ENCODE peak calls at places on chromosomes 1 and 21, in six cellular contexts. One of them, this sample, is unnamed.

GRCh38 chr1:100358210-100358609 is 5.9 kb downstream of the CDC14A start:
- DNase-seq in WTC11: no peak
- DNase-seq in cardiac muscle cell: peak; percentile 31
- DNase-seq in fibroblast of lung: no peak
- DNase-seq in epithelial cell of esophagus: no peak
- DNase-seq in AG09319: no peak
- DNase-seq in this sample: no peak

GRCh38 chr1:240455228-240455821 is 156.6 kb downstream of the GREM2 start:
- DNase-seq in WTC11: no peak
- DNase-seq in cardiac muscle cell: peak; percentile 17
- DNase-seq in fibroblast of lung: no peak
- DNase-seq in epithelial cell of esophagus: peak; percentile 18
- DNase-seq in AG09319: no peak
- DNase-seq in this sample: no peak

GRCh38 chr1:67162954-67163353 is 3.3 kb upstream of the IL23R start:
- DNase-seq in WTC11: no peak
- DNase-seq in cardiac muscle cell: peak; percentile 5
- DNase-seq in fibroblast of lung: peak; percentile 75
- DNase-seq in epithelial cell of esophagus: peak; percentile 98
- DNase-seq in AG09319: no peak
- DNase-seq in this sample: no peak

GRCh38 chr1:7549277-7549676 is 221.8 kb upstream of the VAMP3 start:
- DNase-seq in WTC11: no peak
- DNase-seq in cardiac muscle cell: peak; percentile 69
- DNase-seq in fibroblast of lung: peak; percentile 89
- DNase-seq in epithelial cell of esophagus: peak; percentile 87
- DNase-seq in AG09319: peak; percentile 23
- DNase-seq in this sample: peak; percentile 79

GRCh38 chr1:20439282-20439681 is 46.7 kb downstream of the CAMK2N1 start:
- DNase-seq in WTC11: peak; percentile 28
- DNase-seq in cardiac muscle cell: peak; percentile 54
- DNase-seq in fibroblast of lung: peak; percentile 41
- DNase-seq in epithelial cell of esophagus: peak; percentile 49
- DNase-seq in AG09319: no peak
- DNase-seq in this sample: no peak

GRCh38 chr1:223137402-223138100 is 5.5 kb downstream of the TLR5 start:
- DNase-seq in WTC11: no peak
- DNase-seq in cardiac muscle cell: peak; percentile 90
- DNase-seq in fibroblast of lung: peak; percentile 46
- DNase-seq in epithelial cell of esophagus: peak; percentile 84
- DNase-seq in AG09319: no peak
- DNase-seq in this sample: peak; percentile 80

GRCh38 chr1:30936541-30937171 is 28.1 kb upstream of the SDC3 start:
- DNase-seq in WTC11: no peak
- DNase-seq in cardiac muscle cell: no peak
- DNase-seq in fibroblast of lung: no peak
- DNase-seq in epithelial cell of esophagus: peak; percentile 34
- DNase-seq in AG09319: no peak
- DNase-seq in this sample: no peak

GRCh38 chr1:178220094-178220493 is 126.2 kb downstream of the RASAL2 start:
- DNase-seq in WTC11: no peak
- DNase-seq in cardiac muscle cell: peak; percentile 41
- DNase-seq in fibroblast of lung: peak; percentile 22
- DNase-seq in epithelial cell of esophagus: peak; percentile 85
- DNase-seq in AG09319: no peak
- DNase-seq in this sample: no peak

GRCh38 chr1:201184734-201185453 is 5.7 kb upstream of the IGFN1 start:
- DNase-seq in WTC11: peak; percentile 46
- DNase-seq in cardiac muscle cell: peak; percentile 83
- DNase-seq in fibroblast of lung: peak; percentile 84
- DNase-seq in epithelial cell of esophagus: peak; percentile 82
- DNase-seq in AG09319: peak; percentile 53
- DNase-seq in this sample: peak; percentile 63

GRCh38 chr21:39472211-39472610 is 20.4 kb downstream of the SH3BGR start:
- DNase-seq in WTC11: no peak
- DNase-seq in cardiac muscle cell: no peak
- DNase-seq in fibroblast of lung: no peak
- DNase-seq in epithelial cell of esophagus: no peak
- DNase-seq in AG09319: no peak
- DNase-seq in this sample: no peak

GRCh38 chr1:85894651-85895050 is 186.4 kb upstream of the ZNHIT6 start:
- DNase-seq in WTC11: peak; percentile 45
- DNase-seq in cardiac muscle cell: peak; percentile 64
- DNase-seq in fibroblast of lung: peak; percentile 32
- DNase-seq in epithelial cell of esophagus: peak; percentile 34
- DNase-seq in AG09319: peak; percentile 2
- DNase-seq in this sample: no peak

GRCh38 chr1:45846931-45847330 is 43.5 kb downstream of the MAST2 start:
- DNase-seq in WTC11: no peak
- DNase-seq in cardiac muscle cell: peak; percentile 56
- DNase-seq in fibroblast of lung: peak; percentile 74
- DNase-seq in epithelial cell of esophagus: no peak
- DNase-seq in AG09319: peak; percentile 56
- DNase-seq in this sample: no peak

GRCh38 chr1:9249534-9250335 is 15.2 kb downstream of the H6PD start:
- DNase-seq in WTC11: peak; percentile 80
- DNase-seq in cardiac muscle cell: peak; percentile 74
- DNase-seq in fibroblast of lung: no peak
- DNase-seq in epithelial cell of esophagus: peak; percentile 56
- DNase-seq in AG09319: no peak
- DNase-seq in this sample: no peak

GRCh38 chr21:31173881-31174555 is 135.7 kb upstream of the KRTAP19-8 start:
- DNase-seq in WTC11: no peak
- DNase-seq in cardiac muscle cell: peak; percentile 49
- DNase-seq in fibroblast of lung: no peak
- DNase-seq in epithelial cell of esophagus: no peak
- DNase-seq in AG09319: no peak
- DNase-seq in this sample: no peak

GRCh38 chr21:38662224-38662568 is 143.5 kb upstream of the ETS2 start:
- DNase-seq in WTC11: no peak
- DNase-seq in cardiac muscle cell: no peak
- DNase-seq in fibroblast of lung: no peak
- DNase-seq in epithelial cell of esophagus: no peak
- DNase-seq in AG09319: no peak
- DNase-seq in this sample: no peak

GRCh38 chr1:32754282-32755097 is 51.9 kb upstream of the SYNC start:
- DNase-seq in WTC11: peak; percentile 82
- DNase-seq in cardiac muscle cell: no peak
- DNase-seq in fibroblast of lung: peak; percentile 60
- DNase-seq in epithelial cell of esophagus: peak; percentile 61
- DNase-seq in AG09319: no peak
- DNase-seq in this sample: no peak

GRCh38 chr1:8218351-8219092 is 99.4 kb upstream of the SLC45A1 start:
- DNase-seq in WTC11: no peak
- DNase-seq in cardiac muscle cell: peak; percentile 61
- DNase-seq in fibroblast of lung: peak; percentile 75
- DNase-seq in epithelial cell of esophagus: peak; percentile 56
- DNase-seq in AG09319: no peak
- DNase-seq in this sample: no peak

GRCh38 chr1:64848812-64849211 is 103.9 kb downstream of the RAVER2 start:
- DNase-seq in WTC11: no peak
- DNase-seq in cardiac muscle cell: no peak
- DNase-seq in fibroblast of lung: no peak
- DNase-seq in epithelial cell of esophagus: no peak
- DNase-seq in AG09319: no peak
- DNase-seq in this sample: no peak

GRCh38 chr1:36089393-36090121 is 865 bp downstream of the ADPRS start:
- DNase-seq in WTC11: peak; percentile 27
- DNase-seq in cardiac muscle cell: peak; percentile 69
- DNase-seq in fibroblast of lung: peak; percentile 71
- DNase-seq in epithelial cell of esophagus: peak; percentile 34
- DNase-seq in AG09319: no peak
- DNase-seq in this sample: no peak

GRCh38 chr1:24121406-24121805 is 9.5 kb upstream of the MYOM3 start:
- DNase-seq in WTC11: no peak
- DNase-seq in cardiac muscle cell: no peak
- DNase-seq in fibroblast of lung: no peak
- DNase-seq in epithelial cell of esophagus: no peak
- DNase-seq in AG09319: no peak
- DNase-seq in this sample: no peak

GRCh38 chr1:226960256-226960655 is 20.2 kb downstream of the COQ8A start:
- DNase-seq in WTC11: no peak
- DNase-seq in cardiac muscle cell: no peak
- DNase-seq in fibroblast of lung: no peak
- DNase-seq in epithelial cell of esophagus: no peak
- DNase-seq in AG09319: no peak
- DNase-seq in this sample: no peak

GRCh38 chr1:229059671-229060079 is 211.2 kb upstream of the RAB4A start:
- DNase-seq in WTC11: no peak
- DNase-seq in cardiac muscle cell: peak; percentile 87
- DNase-seq in fibroblast of lung: peak; percentile 32
- DNase-seq in epithelial cell of esophagus: no peak
- DNase-seq in AG09319: no peak
- DNase-seq in this sample: no peak

GRCh38 chr1:200512191-200512590 is 102.4 kb upstream of the ZNF281 start:
- DNase-seq in WTC11: no peak
- DNase-seq in cardiac muscle cell: peak; percentile 59
- DNase-seq in fibroblast of lung: peak; percentile 93
- DNase-seq in epithelial cell of esophagus: peak; percentile 75
- DNase-seq in AG09319: no peak
- DNase-seq in this sample: peak; percentile 39

GRCh38 chr1:228830954-228831481 is 95.7 kb downstream of the RHOU start:
- DNase-seq in WTC11: no peak
- DNase-seq in cardiac muscle cell: peak; percentile 64
- DNase-seq in fibroblast of lung: peak; percentile 83
- DNase-seq in epithelial cell of esophagus: peak; percentile 61
- DNase-seq in AG09319: no peak
- DNase-seq in this sample: peak; percentile 72

GRCh38 chr1:186302378-186302920 is 72.6 kb downstream of the TPR start:
- DNase-seq in WTC11: no peak
- DNase-seq in cardiac muscle cell: no peak
- DNase-seq in fibroblast of lung: no peak
- DNase-seq in epithelial cell of esophagus: peak; percentile 7
- DNase-seq in AG09319: no peak
- DNase-seq in this sample: no peak

GRCh38 chr1:101741910-101742309 is 254.8 kb downstream of the OLFM3 start:
- DNase-seq in WTC11: no peak
- DNase-seq in cardiac muscle cell: no peak
- DNase-seq in fibroblast of lung: no peak
- DNase-seq in epithelial cell of esophagus: peak; percentile 28
- DNase-seq in AG09319: no peak
- DNase-seq in this sample: no peak

GRCh38 chr1:58713841-58714240 is 14.0 kb upstream of the MYSM1 start:
- DNase-seq in WTC11: no peak
- DNase-seq in cardiac muscle cell: no peak
- DNase-seq in fibroblast of lung: no peak
- DNase-seq in epithelial cell of esophagus: no peak
- DNase-seq in AG09319: no peak
- DNase-seq in this sample: no peak
- TF ChIP-seq CTCF in WTC11: no peak
- TF ChIP-seq CTCF in cardiac muscle cell: no peak
- TF ChIP-seq CTCF in fibroblast of lung: no peak
- TF ChIP-seq CTCF in epithelial cell of esophagus: no peak
- TF ChIP-seq CTCF in AG09319: no peak
- TF ChIP-seq CTCF in this sample: no peak

GRCh38 chr1:204836856-204837255 is 33.8 kb upstream of the NFASC start:
- DNase-seq in WTC11: no peak
- DNase-seq in cardiac muscle cell: no peak
- DNase-seq in fibroblast of lung: peak; percentile 65
- DNase-seq in epithelial cell of esophagus: no peak
- DNase-seq in AG09319: no peak
- DNase-seq in this sample: no peak
- TF ChIP-seq CTCF in WTC11: no peak
- TF ChIP-seq CTCF in cardiac muscle cell: no peak
- TF ChIP-seq CTCF in fibroblast of lung: no peak
- TF ChIP-seq CTCF in epithelial cell of esophagus: no peak
- TF ChIP-seq CTCF in AG09319: no peak
- TF ChIP-seq CTCF in this sample: no peak

DNA sequence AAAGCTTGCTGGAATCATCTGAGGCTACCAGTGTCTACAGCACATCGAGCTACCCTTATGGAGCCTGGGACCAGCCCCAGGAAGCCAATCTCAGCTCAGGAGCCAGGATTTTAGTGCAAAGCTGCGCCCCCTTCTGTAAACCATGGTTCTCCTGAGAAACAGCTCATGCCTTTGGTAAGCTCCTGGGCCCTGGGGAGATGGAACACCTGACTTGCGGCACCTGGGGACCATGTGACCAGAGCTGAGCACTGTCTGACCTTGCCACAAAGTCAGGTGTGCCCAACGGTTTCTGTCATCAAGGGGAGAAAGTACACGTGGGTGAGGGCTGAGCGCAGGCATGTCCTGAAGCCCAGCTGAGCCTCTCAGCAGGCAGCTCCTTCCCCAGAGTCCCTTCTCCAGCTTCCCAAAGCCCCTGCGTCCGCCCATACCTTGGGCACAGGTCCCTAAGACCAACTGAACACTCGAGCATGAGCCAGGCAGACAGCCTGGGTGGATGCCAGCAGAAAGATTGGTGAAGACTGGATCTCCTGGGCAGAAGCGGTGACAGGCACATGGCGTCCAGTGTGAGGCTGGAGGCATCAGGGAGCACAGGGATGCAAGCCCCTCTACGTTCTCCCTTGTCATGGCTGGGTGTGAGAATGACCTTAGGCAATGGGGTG is 57.9 kb upstream of the TENT5B start:
- DNase-seq in WTC11: peak; percentile 57
- DNase-seq in cardiac muscle cell: no peak
- DNase-seq in fibroblast of lung: no peak
- DNase-seq in epithelial cell of esophagus: peak; percentile 15
- DNase-seq in AG09319: no peak
- DNase-seq in this sample: no peak
- TF ChIP-seq CTCF in WTC11: no peak
- TF ChIP-seq CTCF in cardiac muscle cell: no peak
- TF ChIP-seq CTCF in fibroblast of lung: no peak
- TF ChIP-seq CTCF in epithelial cell of esophagus: no peak
- TF ChIP-seq CTCF in AG09319: no peak
- TF ChIP-seq CTCF in this sample: no peak

GRCh38 chr21:29942033-29942432 is 2.2 kb upstream of the GRIK1 start:
- DNase-seq in WTC11: no peak
- DNase-seq in cardiac muscle cell: no peak
- DNase-seq in fibroblast of lung: no peak
- DNase-seq in epithelial cell of esophagus: no peak
- DNase-seq in AG09319: no peak
- DNase-seq in this sample: no peak

GRCh38 chr21:29940993-29941392 is 1.2 kb upstream of the GRIK1 start:
- DNase-seq in WTC11: no peak
- DNase-seq in cardiac muscle cell: no peak
- DNase-seq in fibroblast of lung: no peak
- DNase-seq in epithelial cell of esophagus: no peak
- DNase-seq in AG09319: no peak
- DNase-seq in this sample: no peak

GRCh38 chr21:29947119-29947518 is 7.3 kb upstream of the GRIK1 start:
- DNase-seq in WTC11: no peak
- DNase-seq in cardiac muscle cell: no peak
- DNase-seq in fibroblast of lung: no peak
- DNase-seq in epithelial cell of esophagus: no peak
- DNase-seq in AG09319: no peak
- DNase-seq in this sample: no peak

GRCh38 chr21:29939859-29940245 is at the start of gene GRIK1:
- DNase-seq in WTC11: peak; percentile 27
- DNase-seq in cardiac muscle cell: no peak
- DNase-seq in fibroblast of lung: peak; percentile 4
- DNase-seq in epithelial cell of esophagus: peak; percentile 15
- DNase-seq in AG09319: no peak
- DNase-seq in this sample: no peak

DNA sequence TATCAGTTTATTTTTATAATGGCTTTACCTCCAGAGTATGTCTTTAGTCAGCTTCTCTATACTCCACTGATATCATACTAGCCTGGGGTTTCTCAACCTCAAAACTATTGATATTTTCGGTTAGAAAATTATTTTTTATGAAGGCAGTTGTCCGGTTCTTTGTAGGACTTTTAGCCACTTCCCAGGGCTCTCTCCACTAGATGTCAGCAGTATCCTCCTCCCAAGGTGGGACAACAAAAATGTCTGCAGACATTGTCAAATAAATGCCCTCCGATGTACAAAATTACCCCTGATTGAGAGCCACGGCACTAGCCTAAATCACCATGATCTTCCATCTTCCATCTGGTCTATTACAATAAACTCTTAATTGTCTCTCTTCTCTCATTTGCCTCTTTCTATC is 4.1 kb upstream of the GRIK1 start:
- DNase-seq in WTC11: no peak
- DNase-seq in cardiac muscle cell: no peak
- DNase-seq in fibroblast of lung: no peak
- DNase-seq in epithelial cell of esophagus: peak; percentile 14
- DNase-seq in AG09319: no peak
- DNase-seq in this sample: no peak
- TF ChIP-seq CTCF in WTC11: no peak
- TF ChIP-seq CTCF in cardiac muscle cell: peak; percentile 13
- TF ChIP-seq CTCF in fibroblast of lung: peak; percentile 14
- TF ChIP-seq CTCF in epithelial cell of esophagus: peak; percentile 46
- TF ChIP-seq CTCF in AG09319: no peak
- TF ChIP-seq CTCF in this sample: peak; percentile 33

This sample was measured in epithelial cell of proximal tubule.